ENCODE peak calls at places on chromosomes 11 and 22, in eight cellular contexts. M is left ventricle myocardium superior; R is fibroblast of pulmonary artery; Q is neuronal stem cell; X is SK-MEL-5; Y is activated T-helper 1 cell treated with anti-CD3 and anti-CD28 coated beads, Interleukin-12 subunit alpha, Interleukin-12 subunit beta, Interleukin-2, Interleukin-4 antibody, amounts not matched to agents 30 ng/mL and 10 ng/mL and 1 ng/mL, durations not matched to agents 14 hours and 24 hours and 36 hours; L is substantia nigra; J is HTR-8/SVneo. K is an unnamed sample.

GRCh38 chr22:27984723-27985122 is 65.7 kb upstream of the PITPNB start:
- DNase-seq in M (no peak), R (no peak), Q (no peak), X (no peak), Y (no peak), L (no peak), J (no peak), K (no peak)

GRCh38 chr22:29799217-29799680 is 32.1 kb downstream of the UQCR10 start:
- DNase-seq in M (peak), R (peak), Q (no peak), X (no peak), Y (no peak), L (peak), J (peak), K (peak)

GRCh38 chr22:36327922-36328551 is 59.7 kb downstream of the MYH9 start:
- DNase-seq in M (peak), R (peak), Q (no peak), X (no peak), Y (no peak), L (no peak), J (no peak), K (no peak)

GRCh38 chr11:108115495-108116140 is 5.7 kb upstream of the ACAT1 start:
- DNase-seq in M (peak), R (peak), Q (peak), X (peak), Y (no peak), L (peak), J (no peak), K (peak)

GRCh38 chr11:73267122-73267846 is 4.9 kb upstream of the P2RY6 start:
- DNase-seq in M (no peak), R (no peak), Q (no peak), X (no peak), Y (no peak), L (no peak), J (no peak), K (no peak)

GRCh38 chr11:12061851-12062560 is 48.4 kb upstream of the MICAL2 start:
- DNase-seq in M (no peak), R (no peak), Q (no peak), X (no peak), Y (no peak), L (no peak), J (no peak), K (no peak)

GRCh38 chr11:63813563-63814382 is 517 bp downstream of the SPINDOC start:
- DNase-seq in M (peak), R (peak), Q (peak), X (no peak), Y (peak), L (peak), J (peak), K (peak)

GRCh38 chr11:77175869-77176539 is 48.0 kb downstream of the MYO7A start:
- DNase-seq in M (peak), R (no peak), Q (no peak), X (no peak), Y (no peak), L (peak), J (no peak), K (peak)

GRCh38 chr11:3165152-3165705 is at the start of gene OSBPL5:
- DNase-seq in M (peak), R (peak), Q (no peak), X (peak), Y (peak), L (peak), J (peak), K (peak)

GRCh38 chr11:63945482-63946163 is 6.8 kb downstream of the NAA40 start:
- DNase-seq in M (peak), R (peak), Q (peak), X (peak), Y (peak), L (peak), J (peak), K (peak)

GRCh38 chr11:2432628-2433071 is 11.7 kb downstream of the TRPM5 start:
- DNase-seq in M (no peak), R (no peak), Q (no peak), X (no peak), Y (no peak), L (no peak), J (no peak), K (no peak)

GRCh38 chr11:2673871-2674471 is 25.8 kb downstream of the KCNQ1OT1 start:
- DNase-seq in M (no peak), R (no peak), Q (no peak), X (no peak), Y (no peak), L (no peak), J (no peak), K (no peak)

GRCh38 chr22:31490496-31490925 is 869 bp upstream of the EIF4ENIF1 start:
- DNase-seq in M (peak), R (peak), Q (peak), X (peak), Y (peak), L (peak), J (peak), K (peak)

GRCh38 chr22:38973289-38974169 is 8.6 kb upstream of the APOBEC3B start:
- DNase-seq in M (no peak), R (peak), Q (peak), X (peak), Y (peak), L (no peak), J (peak), K (peak)

GRCh38 chr22:22692707-22693530 is 48.5 kb downstream of the GGTLC2 start:
- DNase-seq in M (no peak), R (peak), Q (peak), X (peak), Y (peak), L (no peak), J (no peak), K (no peak)

GRCh38 chr11:133841279-133842043 is 3.9 kb downstream of the SPATA19 start:
- DNase-seq in M (no peak), R (no peak), Q (no peak), X (no peak), Y (no peak), L (no peak), J (no peak), K (no peak)

GRCh38 chr22:37538590-37539357 is 19.6 kb upstream of the CARD10 start:
- DNase-seq in M (peak), R (peak), Q (peak), X (peak), Y (peak), L (peak), J (peak), K (peak)

GRCh38 chr11:123137496-123138270 is 57.4 kb downstream of the CLMP start:
- DNase-seq in M (peak), R (peak), Q (peak), X (no peak), Y (no peak), L (peak), J (no peak), K (peak)

GRCh38 chr11:64441127-64441526 is 82.2 kb downstream of the RPS6KA4 start:
- DNase-seq in M (no peak), R (no peak), Q (no peak), X (no peak), Y (no peak), L (no peak), J (no peak), K (no peak)

GRCh38 chr11:67406969-67407699 is 3.3 kb downstream of the TBC1D10C start:
- DNase-seq in M (no peak), R (no peak), Q (no peak), X (no peak), Y (no peak), L (peak), J (no peak), K (no peak)

GRCh38 chr11:43933608-43934358 is 8.7 kb upstream of the C11orf96 start:
- DNase-seq in M (no peak), R (peak), Q (no peak), X (no peak), Y (no peak), L (no peak), J (no peak), K (no peak)

K was measured in mesenchymal stem cell.